ENCODE peak calls at places on chromosomes 7 and 10, in eight cellular contexts. C is breast epithelium, E is ovary, O is GM23338, N is RWPE2, D is left ventricle myocardium inferior, F is fibroblast of mammary gland, Z is OCI-LY7. T is an unnamed sample.

GRCh38 chr7:28136420-28136819 is 44.2 kb downstream of the JAZF1 start:
- DNase-seq in D (no peak), N (no peak), Z (no peak), C (no peak), E (no peak), O (no peak), F (no peak), T (no peak)

GRCh38 chr10:4767033-4767814 is 58.8 kb upstream of the AKR1E2 start:
- DNase-seq in F (peak; percentile 83), E (no peak), N (no peak), D (no peak), C (no peak), Z (peak; percentile 5), O (peak; percentile 30), T (no peak)

GRCh38 chr7:135490783-135491182 is 19.1 kb downstream of the CNOT4 start:
- DNase-seq in Z (no peak), C (no peak), E (no peak), O (no peak), D (no peak), F (peak; percentile 52), N (no peak), T (no peak)

GRCh38 chr7:92621641-92622429 is 31.6 kb upstream of the FAM133B start:
- DNase-seq in F (no peak), Z (peak; percentile 6), C (no peak), E (no peak), O (no peak), D (no peak), N (no peak), T (no peak)

GRCh38 chr7:98777051-98777450 is 92.8 kb downstream of the TMEM130 start:
- DNase-seq in D (no peak), N (no peak), Z (no peak), C (no peak), E (no peak), F (no peak), O (no peak), T (no peak)

GRCh38 chr10:102113261-102113955 is 6.8 kb downstream of the LDB1 start:
- DNase-seq in E (no peak), F (no peak), D (no peak), O (no peak), C (no peak), Z (no peak), N (no peak), T (no peak)

GRCh38 chr10:19750972-19751371 is 65.3 kb upstream of the PLXDC2 start:
- DNase-seq in D (no peak), F (no peak), N (no peak), C (no peak), E (no peak), Z (no peak), O (no peak), T (no peak)

GRCh38 chr7:128833939-128834310 is 3.7 kb downstream of the FLNC start:
- DNase-seq in E (no peak), C (no peak), F (peak; percentile 55), D (no peak), Z (no peak), N (no peak), O (no peak), T (no peak)

GRCh38 chr10:98908868-98909267 is 326.8 kb downstream of the HPSE2 start:
- DNase-seq in Z (no peak), F (no peak), D (no peak), C (no peak), N (no peak), E (no peak), O (peak; percentile 1), T (no peak)

GRCh38 chr10:103540722-103541121 is 47.2 kb downstream of the NEURL1 start:
- DNase-seq in Z (no peak), F (peak; percentile 22), E (no peak), N (peak; percentile 19), O (no peak), C (no peak), D (no peak), T (no peak)

GRCh38 chr7:51187941-51188340 is 128.7 kb downstream of the COBL start:
- DNase-seq in O (peak; percentile 92), N (no peak), Z (no peak), E (peak; percentile 33), C (no peak), F (no peak), D (peak; percentile 32), T (no peak)
- TF ChIP-seq CTCF in O (peak; percentile 64), N (peak; percentile 11), Z (no peak), E (no peak), C (no peak), F (no peak), D (peak; percentile 53), T (no peak)

DNA sequence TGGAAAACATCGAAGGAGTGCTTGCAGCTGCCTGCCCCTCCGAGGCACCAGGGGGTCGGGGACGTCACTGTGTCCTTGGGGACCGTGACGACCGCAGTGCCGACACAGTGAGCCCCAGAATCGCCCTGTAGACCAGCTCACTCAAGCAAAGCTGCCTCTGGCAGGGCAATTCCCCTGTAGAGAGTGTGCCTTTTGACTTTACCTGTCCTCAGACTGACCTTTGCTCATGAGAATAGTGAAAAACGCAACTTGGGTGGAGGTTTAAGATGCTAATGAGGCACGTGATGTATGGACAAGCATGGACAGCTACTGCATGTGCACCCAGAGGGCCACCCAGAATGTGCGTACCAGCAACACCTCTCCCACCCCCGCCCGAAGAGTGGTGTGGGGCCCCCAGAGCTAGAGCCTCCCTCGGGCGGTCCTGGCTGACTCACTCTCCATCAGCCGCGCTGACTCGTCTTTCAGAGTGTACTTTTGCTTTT is 271.9 kb downstream of the ADARB2 start:
- DNase-seq in E (no peak), C (no peak), F (no peak), N (no peak), O (no peak), D (no peak), Z (no peak), T (no peak)
- H3K4me3 ChIP-seq in E (no peak overlapping the region), C (peak overlapping the region; percentile 22), F (no peak overlapping the region), N (no peak overlapping the region), O (no peak overlapping the region), D (no peak overlapping the region), Z (no peak overlapping the region), T (no peak overlapping the region)

DNA sequence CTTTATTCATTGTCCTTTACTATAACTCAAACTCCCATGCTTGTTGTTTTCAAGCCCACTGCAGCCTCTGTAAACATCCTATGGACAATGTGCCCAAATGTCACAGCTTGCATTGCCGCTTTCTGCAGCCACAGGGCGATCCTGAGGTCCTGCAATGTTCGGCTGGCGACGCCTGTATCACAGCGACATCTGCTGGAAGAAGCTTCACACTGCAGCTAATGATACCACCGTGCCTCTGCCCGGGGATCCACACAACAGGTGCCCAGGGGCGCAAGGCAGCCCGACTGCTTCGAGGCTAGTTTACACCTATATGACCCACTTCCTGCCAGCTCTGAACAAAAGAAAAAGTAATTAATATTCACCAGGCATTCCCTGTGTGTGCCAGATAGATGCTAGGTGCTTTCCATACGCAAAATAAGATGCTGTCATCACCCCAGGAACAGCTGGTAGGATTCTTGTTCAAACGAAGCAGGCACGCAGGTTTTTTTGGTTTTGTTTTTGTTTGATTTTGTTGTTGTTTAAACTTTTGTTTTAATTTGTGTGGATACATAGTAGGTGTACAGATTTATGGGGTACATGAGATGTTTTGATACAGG is 267.7 kb upstream of the GHITM start:
- DNase-seq in Z (peak; percentile 76), E (peak; percentile 68), C (peak; percentile 26), F (peak; percentile 51), O (peak; percentile 88), D (peak; percentile 51), N (no peak), T (peak; percentile 44)
- TF ChIP-seq CTCF in Z (peak; percentile 94), E (peak; percentile 83), C (peak; percentile 79), F (peak; percentile 78), O (peak; percentile 92), D (peak; percentile 96), N (peak; percentile 90), T (peak; percentile 62)

GRCh38 chr10:15487376-15487775 is 116.3 kb upstream of the FAM171A1 start:
- DNase-seq in E (no peak), F (no peak), C (no peak), O (no peak), D (no peak), N (no peak), Z (no peak), T (no peak)
- H3K4me3 ChIP-seq in E (no peak overlapping the region), F (no peak overlapping the region), C (no peak overlapping the region), O (no peak overlapping the region), D (no peak overlapping the region), N (no peak overlapping the region), Z (no peak overlapping the region), T (no peak overlapping the region)

GRCh38 chr10:131242007-131242406 is 69.5 kb downstream of the TCERG1L start:
- DNase-seq in N (peak; percentile 19), E (no peak), O (peak; percentile 55), F (no peak), C (no peak), D (no peak), Z (no peak), T (no peak)
- TF ChIP-seq CTCF in N (peak; percentile 31), E (no peak), O (peak; percentile 51), F (no peak), C (no peak), D (peak; percentile 38), Z (peak; percentile 28), T (no peak)

DNA sequence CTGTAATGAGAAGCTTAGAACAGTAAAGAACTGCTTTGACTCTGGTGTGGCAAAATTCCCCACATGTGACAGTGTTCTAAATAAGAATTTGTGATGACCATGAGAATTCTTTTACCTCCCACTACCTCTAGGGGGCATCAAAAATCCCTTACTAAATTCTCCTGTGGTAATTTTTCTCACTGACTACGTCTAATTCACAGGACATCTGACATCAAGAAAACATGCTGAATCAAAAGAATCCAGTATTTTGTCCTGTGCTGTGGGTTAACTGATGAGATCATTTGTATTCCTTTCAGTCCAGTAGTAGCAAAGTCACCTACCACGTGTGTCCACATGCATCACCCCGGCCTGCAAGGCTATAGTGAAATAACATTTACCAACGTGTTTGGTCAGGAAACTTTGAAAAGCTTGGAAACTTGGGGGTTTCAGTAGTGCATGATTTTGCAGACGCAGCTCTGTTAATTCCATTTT is 103.8 kb downstream of the ATE1 start:
- DNase-seq in F (peak; percentile 76), C (no peak), E (no peak), O (peak; percentile 68), N (no peak), D (no peak), Z (peak; percentile 63), T (no peak)
- H3K4me3 ChIP-seq in F (no peak overlapping the region), C (no peak overlapping the region), E (no peak overlapping the region), O (no peak overlapping the region), N (no peak overlapping the region), D (no peak overlapping the region), Z (no peak overlapping the region), T (no peak overlapping the region)

GRCh38 chr10:128969551-128969950 is 497.5 kb upstream of the MGMT start:
- DNase-seq in O (no peak), Z (no peak), F (no peak), C (no peak), E (no peak), D (no peak), N (no peak), T (no peak)
- TF ChIP-seq CTCF in O (no peak), Z (no peak), F (no peak), C (no peak), E (no peak), D (no peak), N (no peak), T (no peak)